ENCODE peak calls at places on chromosomes 11 and 22, in five cellular contexts. S, O, J, D and W are unnamed samples.

GRCh38 chr11:112784323-112785073 is 176.7 kb upstream of the NCAM1 start:
- DNase-seq in J (peak; percentile 74), D (no peak), O (peak; percentile 68), S (peak; percentile 86), W (peak; percentile 88)

GRCh38 chr22:19513823-19514222 is 10.4 kb downstream of the CLDN5 start:
- DNase-seq in D (no peak), J (no peak), S (no peak), O (no peak), W (no peak)

GRCh38 chr11:11243258-11243789 is 109.7 kb downstream of the CSNK2A3 start:
- DNase-seq in O (no peak), J (peak; percentile 88), D (no peak), S (peak; percentile 35), W (peak; percentile 86)

GRCh38 chr11:117410861-117411725 is 83.4 kb downstream of the CEP164 start:
- DNase-seq in S (no peak), J (no peak), O (no peak), D (no peak), W (no peak)

GRCh38 chr11:36367806-36368680 is 72.0 kb downstream of the PRR5L start:
- DNase-seq in J (no peak), S (no peak), O (no peak), D (no peak), W (no peak)

GRCh38 chr11:35235944-35236666 is 97.1 kb downstream of the CD44 start:
- DNase-seq in O (no peak), S (no peak), D (no peak), J (no peak), W (no peak)

GRCh38 chr11:87300640-87301381 is 263.1 kb downstream of the TMEM135 start:
- DNase-seq in D (peak; percentile 4), J (no peak), S (no peak), O (no peak), W (no peak)

GRCh38 chr22:48940988-48941902 is 886.4 kb downstream of the BRD1 start:
- DNase-seq in D (no peak), O (no peak), S (no peak), J (peak; percentile 34), W (peak; percentile 65)

GRCh38 chr11:73236879-73237278 is 18.8 kb downstream of the P2RY2 start:
- DNase-seq in S (peak; percentile 38), D (peak; percentile 18), J (no peak), O (peak; percentile 69), W (peak; percentile 61)

GRCh38 chr22:22397292-22397870 is 111.2 kb downstream of the ZNF280B start:
- DNase-seq in J (no peak), D (no peak), S (no peak), O (peak; percentile 61), W (no peak)

GRCh38 chr11:26297179-26297970 is 34.6 kb upstream of the ANO3 start:
- DNase-seq in J (no peak), S (no peak), D (peak; percentile 75), O (no peak), W (no peak)

GRCh38 chr22:45612451-45612901 is 59.2 kb upstream of the ATXN10 start:
- DNase-seq in D (peak; percentile 80), S (no peak), O (peak; percentile 45), J (peak; percentile 84), W (peak; percentile 84)

GRCh38 chr22:19713650-19714319 is 518 bp upstream of the SEPTIN5 start:
- DNase-seq in J (no peak), D (no peak), S (peak; percentile 64), O (no peak), W (peak; percentile 50)

GRCh38 chr11:57804466-57804865 is 42.9 kb downstream of the CTNND1 start:
- DNase-seq in S (no peak), D (peak; percentile 22), O (no peak), J (no peak), W (no peak)

GRCh38 chr11:9315078-9315688 is 790 bp upstream of the TMEM41B start:
- DNase-seq in O (no peak), S (peak; percentile 40), J (no peak), D (peak; percentile 4), W (no peak)

GRCh38 chr11:96741068-96741467 is 351.3 kb downstream of the JRKL start:
- DNase-seq in J (no peak), D (peak; percentile 22), S (no peak), O (no peak), W (no peak)

GRCh38 chr11:10978189-10978588 is 120.3 kb upstream of the ZBED5 start:
- DNase-seq in D (no peak), O (no peak), J (no peak), S (no peak), W (no peak)

GRCh38 chr11:783581-784015 is 6.3 kb downstream of the CEND1 start:
- DNase-seq in D (peak; percentile 96), S (peak; percentile 79), O (peak; percentile 57), J (peak; percentile 83), W (peak; percentile 83)

GRCh38 chr22:17918840-17919239 is 105.5 kb downstream of the MICAL3 start:
- DNase-seq in J (no peak), D (peak; percentile 64), S (no peak), O (no peak), W (no peak)

GRCh38 chr11:88482871-88483301 is 145.3 kb upstream of the CTSC start:
- DNase-seq in D (peak; percentile 65), J (no peak), S (no peak), O (no peak), W (no peak)

GRCh38 chr11:32100495-32100894 is 9.6 kb downstream of the RCN1 start:
- DNase-seq in J (no peak), O (peak; percentile 15), D (peak; percentile 45), S (no peak), W (no peak)

GRCh38 chr11:13834463-13834862 is 128.1 kb upstream of the SPON1 start:
- DNase-seq in S (no peak), J (no peak), D (no peak), O (no peak), W (no peak)

GRCh38 chr11:10858505-10859360 is 880 bp upstream of the ZBED5 start:
- DNase-seq in S (no peak), O (peak; percentile 65), D (peak; percentile 19), J (peak; percentile 73), W (peak; percentile 80)

GRCh38 chr11:2778630-2779498 is 79.1 kb upstream of the KCNQ1OT1 start:
- DNase-seq in O (peak; percentile 76), S (peak; percentile 89), D (peak; percentile 63), J (peak; percentile 80), W (peak; percentile 86)

GRCh38 chr11:108732395-108732794 is 67.5 kb downstream of the DDX10 start:
- DNase-seq in J (no peak), D (no peak), O (no peak), S (no peak), W (no peak)

GRCh38 chr11:12599408-12600143 is 74.6 kb upstream of the TEAD1 start:
- DNase-seq in S (peak; percentile 48), J (no peak), D (no peak), O (peak; percentile 22), W (peak; percentile 66)

GRCh38 chr11:123590296-123590912 is 64.0 kb downstream of the SCN3B start:
- DNase-seq in J (no peak), S (no peak), D (peak; percentile 53), O (peak; percentile 51), W (no peak)

GRCh38 chr11:1221848-1222311 is 986 bp upstream of the MUC5B start:
- DNase-seq in O (no peak), J (no peak), S (peak; percentile 21), D (no peak), W (peak; percentile 40)

GRCh38 chr11:20109731-20110445 is 50.4 kb downstream of the DBX1 start:
- DNase-seq in J (no peak), S (no peak), D (peak; percentile 24), O (no peak), W (no peak)

GRCh38 chr11:20110908-20111669 is 49.2 kb downstream of the DBX1 start:
- DNase-seq in O (peak; percentile 18), D (peak; percentile 85), J (no peak), S (peak; percentile 45), W (no peak)

GRCh38 chr11:20112291-20113146 is 47.8 kb downstream of the DBX1 start:
- DNase-seq in J (peak; percentile 91), D (peak; percentile 97), S (peak; percentile 66), O (peak; percentile 76), W (peak; percentile 90)

GRCh38 chr11:20113147-20113435 is 47.2 kb downstream of the DBX1 start:
- DNase-seq in D (no peak), O (no peak), J (no peak), S (no peak), W (no peak)

GRCh38 chr11:20111871-20112270 is 48.4 kb downstream of the DBX1 start:
- DNase-seq in J (no peak), D (no peak), O (no peak), S (no peak), W (no peak)
- H3K27ac ChIP-seq in J (peak overlapping the region; percentile 76), D (peak overlapping the region; percentile 72), O (peak overlapping the region; percentile 74), S (peak overlapping the region; percentile 84), W (peak overlapping the region; percentile 83)

GRCh38 chr11:65448074-65448417 is 25.4 kb downstream of the NEAT1 start:
- DNase-seq in J (no peak), S (no peak), O (no peak), D (peak; percentile 44), W (no peak)
- H3K27ac ChIP-seq in J (peak overlapping the region; percentile 71), S (no peak overlapping the region), O (peak overlapping the region; percentile 58), D (no peak overlapping the region), W (no peak overlapping the region)

DNA sequence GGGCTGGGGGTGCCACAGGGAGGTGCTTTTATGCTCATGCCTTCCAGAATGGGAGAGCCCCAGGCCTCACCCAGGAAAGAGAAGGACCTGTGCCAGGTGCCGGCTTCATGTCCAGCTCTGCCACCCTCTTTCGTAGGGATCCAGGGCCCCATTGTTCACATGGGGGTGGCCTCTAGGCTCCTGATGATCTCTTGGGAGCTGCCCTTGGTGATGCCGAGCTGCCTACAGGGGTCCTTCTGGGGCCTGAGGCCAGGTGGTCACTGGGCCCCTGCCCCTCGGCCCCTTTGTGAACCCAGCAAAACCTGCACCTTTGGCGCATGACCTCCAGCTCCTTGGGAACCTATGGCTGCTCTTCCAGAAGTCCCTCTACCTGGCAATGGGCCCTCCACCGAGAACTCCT is 41.4 kb upstream of the SMIM38 start:
- DNase-seq in D (no peak), O (no peak), S (no peak), J (no peak), W (peak; percentile 24)
- H3K27ac ChIP-seq in D (no peak overlapping the region), O (peak overlapping the region; percentile 57), S (no peak overlapping the region), J (no peak overlapping the region), W (no peak overlapping the region)

GRCh38 chr11:61830318-61831105 is 2.4 kb downstream of the FADS2 start:
- DNase-seq in J (no peak), S (no peak), O (no peak), D (peak; percentile 28), W (peak; percentile 24)
- H3K27ac ChIP-seq in J (peak overlapping the region; percentile 77), S (peak overlapping the region; percentile 34), O (no peak overlapping the region), D (peak overlapping the region; percentile 71), W (peak overlapping the region; percentile 55)